ENCODE peak calls at places on chromosomes 5 and 9, in six cellular contexts. One of them, this sample, is unnamed.

GRCh38 chr9:630817-631216 is 210.7 kb upstream of the DMRT1 start:
- DNase-seq in neuronal stem cell: no peak
- DNase-seq in IMR-90: peak
- DNase-seq in mesenchymal stem cell: no peak
- DNase-seq in H9: no peak
- DNase-seq in H1: no peak
- DNase-seq in this sample: no peak

GRCh38 chr9:118829334-118829733 is 539.9 kb downstream of the BRINP1 start:
- DNase-seq in neuronal stem cell: peak
- DNase-seq in IMR-90: no peak
- DNase-seq in mesenchymal stem cell: peak
- DNase-seq in H9: no peak
- DNase-seq in H1: no peak
- DNase-seq in this sample: peak

GRCh38 chr9:91907387-91908292 is 42.4 kb downstream of the ROR2 start:
- DNase-seq in neuronal stem cell: no peak
- DNase-seq in IMR-90: peak
- DNase-seq in mesenchymal stem cell: no peak
- DNase-seq in H9: no peak
- DNase-seq in H1: no peak
- DNase-seq in this sample: peak

GRCh38 chr9:11064853-11065252 is 452.1 kb upstream of the PTPRD start:
- DNase-seq in neuronal stem cell: no peak
- DNase-seq in IMR-90: no peak
- DNase-seq in mesenchymal stem cell: no peak
- DNase-seq in H9: no peak
- DNase-seq in H1: no peak
- DNase-seq in this sample: no peak

GRCh38 chr9:136160939-136161610 is 42.4 kb upstream of the TMEM250 start:
- DNase-seq in neuronal stem cell: no peak
- DNase-seq in IMR-90: no peak
- DNase-seq in mesenchymal stem cell: no peak
- DNase-seq in H9: no peak
- DNase-seq in H1: peak
- DNase-seq in this sample: no peak

GRCh38 chr9:131707050-131707449 is 32.8 kb downstream of the RAPGEF1 start:
- DNase-seq in neuronal stem cell: no peak
- DNase-seq in IMR-90: no peak
- DNase-seq in mesenchymal stem cell: no peak
- DNase-seq in H9: no peak
- DNase-seq in H1: no peak
- DNase-seq in this sample: no peak

GRCh38 chr5:39202594-39203290 is 16.6 kb downstream of the FYB1 start:
- DNase-seq in neuronal stem cell: no peak
- DNase-seq in IMR-90: no peak
- DNase-seq in mesenchymal stem cell: no peak
- DNase-seq in H9: no peak
- DNase-seq in H1: no peak
- DNase-seq in this sample: no peak

GRCh38 chr5:134905246-134905996 is 490 bp downstream of the PCBD2 start:
- DNase-seq in neuronal stem cell: peak
- DNase-seq in IMR-90: peak
- DNase-seq in mesenchymal stem cell: peak
- DNase-seq in H9: no peak
- DNase-seq in H1: no peak
- DNase-seq in this sample: peak

GRCh38 chr5:87020099-87020934 is 247.4 kb upstream of the RASA1 start:
- DNase-seq in neuronal stem cell: peak
- DNase-seq in IMR-90: peak
- DNase-seq in mesenchymal stem cell: peak
- DNase-seq in H9: peak
- DNase-seq in H1: no peak
- DNase-seq in this sample: peak

GRCh38 chr5:151721087-151721646 is 34.5 kb upstream of the SPARC start:
- DNase-seq in neuronal stem cell: no peak
- DNase-seq in IMR-90: peak
- DNase-seq in mesenchymal stem cell: peak
- DNase-seq in H9: no peak
- DNase-seq in H1: no peak
- DNase-seq in this sample: peak

GRCh38 chr5:38607396-38607795 is 51.0 kb upstream of the LIFR start:
- DNase-seq in neuronal stem cell: no peak
- DNase-seq in IMR-90: peak
- DNase-seq in mesenchymal stem cell: peak
- DNase-seq in H9: no peak
- DNase-seq in H1: no peak
- DNase-seq in this sample: no peak

GRCh38 chr9:69028754-69029153 is 6.8 kb upstream of the FXN start:
- DNase-seq in neuronal stem cell: no peak
- DNase-seq in IMR-90: no peak
- DNase-seq in mesenchymal stem cell: no peak
- DNase-seq in H9: no peak
- DNase-seq in H1: no peak
- DNase-seq in this sample: no peak

GRCh38 chr5:115098041-115098702 is 71.5 kb downstream of the TRIM36 start:
- DNase-seq in neuronal stem cell: peak
- DNase-seq in IMR-90: peak
- DNase-seq in mesenchymal stem cell: peak
- DNase-seq in H9: no peak
- DNase-seq in H1: no peak
- DNase-seq in this sample: peak

GRCh38 chr9:113463418-113464285 is at the start of gene RGS3:
- DNase-seq in neuronal stem cell: peak
- DNase-seq in IMR-90: no peak
- DNase-seq in mesenchymal stem cell: no peak
- DNase-seq in H9: peak
- DNase-seq in H1: peak
- DNase-seq in this sample: peak

GRCh38 chr5:135391123-135391868 is 7.7 kb downstream of the MACROH2A1 start:
- DNase-seq in neuronal stem cell: no peak
- DNase-seq in IMR-90: peak
- DNase-seq in mesenchymal stem cell: peak
- DNase-seq in H9: no peak
- DNase-seq in H1: no peak
- DNase-seq in this sample: no peak

GRCh38 chr9:98280574-98280973 is 25.1 kb upstream of the TBC1D2 start:
- DNase-seq in neuronal stem cell: no peak
- DNase-seq in IMR-90: no peak
- DNase-seq in mesenchymal stem cell: no peak
- DNase-seq in H9: no peak
- DNase-seq in H1: no peak
- DNase-seq in this sample: peak

GRCh38 chr5:81909677-81910076 is 62.1 kb upstream of the ATG10 start:
- DNase-seq in neuronal stem cell: no peak
- DNase-seq in IMR-90: no peak
- DNase-seq in mesenchymal stem cell: no peak
- DNase-seq in H9: no peak
- DNase-seq in H1: no peak
- DNase-seq in this sample: no peak

GRCh38 chr9:131925677-131926076 is 154.0 kb downstream of the MED27 start:
- DNase-seq in neuronal stem cell: no peak
- DNase-seq in IMR-90: no peak
- DNase-seq in mesenchymal stem cell: no peak
- DNase-seq in H9: no peak
- DNase-seq in H1: no peak
- DNase-seq in this sample: no peak

GRCh38 chr9:106771618-106772017 is 91.3 kb upstream of the ZNF462 start:
- DNase-seq in neuronal stem cell: no peak
- DNase-seq in IMR-90: no peak
- DNase-seq in mesenchymal stem cell: no peak
- DNase-seq in H9: no peak
- DNase-seq in H1: no peak
- DNase-seq in this sample: peak

GRCh38 chr9:2874001-2874750 is 30.3 kb upstream of the PUM3 start:
- DNase-seq in neuronal stem cell: no peak
- DNase-seq in IMR-90: peak
- DNase-seq in mesenchymal stem cell: peak
- DNase-seq in H9: no peak
- DNase-seq in H1: no peak
- DNase-seq in this sample: no peak

GRCh38 chr5:56610093-56610698 is 205.2 kb upstream of the MAP3K1 start:
- DNase-seq in neuronal stem cell: no peak
- DNase-seq in IMR-90: no peak
- DNase-seq in mesenchymal stem cell: no peak
- DNase-seq in H9: no peak
- DNase-seq in H1: no peak
- DNase-seq in this sample: peak

GRCh38 chr9:2634158-2634557 is 12.6 kb downstream of the VLDLR start:
- DNase-seq in neuronal stem cell: no peak
- DNase-seq in IMR-90: no peak
- DNase-seq in mesenchymal stem cell: no peak
- DNase-seq in H9: no peak
- DNase-seq in H1: no peak
- DNase-seq in this sample: no peak

GRCh38 chr9:28810375-28811075 is 1237.2 kb upstream of the C9orf72 start:
- DNase-seq in neuronal stem cell: no peak
- DNase-seq in IMR-90: no peak
- DNase-seq in mesenchymal stem cell: peak
- DNase-seq in H9: no peak
- DNase-seq in H1: no peak
- DNase-seq in this sample: peak

GRCh38 chr5:155332618-155333017 is 319.1 kb downstream of the KIF4B start:
- DNase-seq in neuronal stem cell: no peak
- DNase-seq in IMR-90: no peak
- DNase-seq in mesenchymal stem cell: no peak
- DNase-seq in H9: no peak
- DNase-seq in H1: no peak
- DNase-seq in this sample: no peak

GRCh38 chr9:124349267-124349666 is 66.0 kb downstream of the PSMB7 start:
- DNase-seq in neuronal stem cell: no peak
- DNase-seq in IMR-90: no peak
- DNase-seq in mesenchymal stem cell: no peak
- DNase-seq in H9: no peak
- DNase-seq in H1: no peak
- DNase-seq in this sample: no peak

GRCh38 chr5:82405166-82405565 is 127.0 kb upstream of the RPS23 start:
- DNase-seq in neuronal stem cell: no peak
- DNase-seq in IMR-90: peak
- DNase-seq in mesenchymal stem cell: peak
- DNase-seq in H9: no peak
- DNase-seq in H1: no peak
- DNase-seq in this sample: no peak

GRCh38 chr5:9455826-9456434 is 89.9 kb downstream of the SEMA5A start:
- DNase-seq in neuronal stem cell: peak
- DNase-seq in IMR-90: no peak
- DNase-seq in mesenchymal stem cell: no peak
- DNase-seq in H9: no peak
- DNase-seq in H1: no peak
- DNase-seq in this sample: peak

GRCh38 chr9:120265791-120266190 is 314.2 kb downstream of the CDK5RAP2 start:
- DNase-seq in neuronal stem cell: no peak
- DNase-seq in IMR-90: no peak
- DNase-seq in mesenchymal stem cell: no peak
- DNase-seq in H9: no peak
- DNase-seq in H1: no peak
- DNase-seq in this sample: no peak

GRCh38 chr5:122253794-122254193 is 58.2 kb upstream of the SNCAIP start:
- DNase-seq in neuronal stem cell: no peak
- DNase-seq in IMR-90: no peak
- DNase-seq in mesenchymal stem cell: no peak
- DNase-seq in H9: no peak
- DNase-seq in H1: no peak
- DNase-seq in this sample: no peak

GRCh38 chr5:170192829-170193228 is 40.0 kb upstream of the C5orf58 start:
- DNase-seq in neuronal stem cell: no peak
- DNase-seq in IMR-90: no peak
- DNase-seq in mesenchymal stem cell: no peak
- DNase-seq in H9: no peak
- DNase-seq in H1: no peak
- DNase-seq in this sample: no peak
- H2BK15ac ChIP-seq in neuronal stem cell: peak
- H2BK15ac ChIP-seq in IMR-90: no peak
- H2BK15ac ChIP-seq in mesenchymal stem cell: no peak
- H2BK15ac ChIP-seq in H9: no peak
- H2BK15ac ChIP-seq in H1: no peak
- H2BK15ac ChIP-seq in this sample: no peak

DNA sequence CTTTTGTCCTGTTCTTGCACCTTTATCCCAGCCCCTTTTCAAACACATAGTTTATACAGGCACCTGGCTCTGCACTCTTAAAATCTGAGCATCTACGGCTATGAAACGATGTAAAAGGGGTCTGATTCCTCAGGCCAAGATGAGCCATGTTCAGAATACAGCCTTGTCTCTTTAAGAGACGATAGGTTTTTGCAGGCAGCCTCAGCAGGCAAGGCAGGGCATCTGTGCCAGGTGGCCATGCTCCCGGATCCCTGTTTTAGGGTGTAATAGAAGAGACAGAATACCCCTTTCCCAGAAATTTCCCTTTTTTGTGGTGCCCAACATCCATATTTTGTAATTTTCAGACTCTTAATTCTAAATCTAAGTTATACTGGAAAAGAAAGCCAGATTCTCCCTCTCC is 89.2 kb upstream of the NFIB start:
- DNase-seq in neuronal stem cell: no peak
- DNase-seq in IMR-90: no peak
- DNase-seq in mesenchymal stem cell: no peak
- DNase-seq in H9: no peak
- DNase-seq in H1: no peak
- DNase-seq in this sample: no peak
- H2BK15ac ChIP-seq in neuronal stem cell: no peak
- H2BK15ac ChIP-seq in IMR-90: no peak
- H2BK15ac ChIP-seq in mesenchymal stem cell: no peak
- H2BK15ac ChIP-seq in H9: no peak
- H2BK15ac ChIP-seq in H1: no peak
- H2BK15ac ChIP-seq in this sample: no peak

GRCh38 chr5:1818784-1819183 is 17.6 kb downstream of the NDUFS6 start:
- DNase-seq in neuronal stem cell: no peak
- DNase-seq in IMR-90: no peak
- DNase-seq in mesenchymal stem cell: no peak
- DNase-seq in H9: no peak
- DNase-seq in H1: no peak
- DNase-seq in this sample: no peak
- H2BK15ac ChIP-seq in neuronal stem cell: no peak
- H2BK15ac ChIP-seq in IMR-90: no peak
- H2BK15ac ChIP-seq in mesenchymal stem cell: no peak
- H2BK15ac ChIP-seq in H9: no peak
- H2BK15ac ChIP-seq in H1: no peak
- H2BK15ac ChIP-seq in this sample: no peak

DNA sequence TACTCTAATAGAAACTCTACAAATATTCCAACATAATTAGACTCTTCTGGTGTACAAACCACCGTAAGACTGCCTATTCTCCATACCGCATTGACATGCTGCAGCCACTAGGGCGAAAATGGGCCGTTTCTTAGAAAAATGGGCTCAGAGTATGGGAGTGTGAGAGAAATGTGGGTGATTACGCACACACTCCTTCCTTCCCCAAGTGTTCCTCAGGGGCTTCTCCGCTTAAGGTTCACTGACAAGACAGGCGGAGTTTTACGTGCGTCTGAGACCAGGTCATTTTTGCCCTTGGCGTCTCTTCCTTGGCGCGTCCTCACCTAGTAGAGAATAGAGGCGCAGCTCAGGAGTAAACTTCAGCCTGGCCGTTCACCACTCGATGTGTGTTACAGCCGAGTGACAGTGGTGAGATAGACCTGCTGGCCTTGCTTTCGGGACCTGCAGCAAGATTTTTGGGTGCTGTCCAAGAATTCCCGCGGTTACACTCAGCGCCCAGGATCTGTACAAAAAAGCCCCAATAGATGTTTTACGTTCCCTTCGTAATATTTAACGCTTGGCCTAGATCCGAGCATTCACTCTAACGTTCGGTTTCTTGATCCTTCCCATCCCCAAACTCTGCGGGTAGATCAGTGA is 1.8 kb upstream of the NTRK2 start:
- DNase-seq in neuronal stem cell: peak
- DNase-seq in IMR-90: peak
- DNase-seq in mesenchymal stem cell: peak
- DNase-seq in H9: peak
- DNase-seq in H1: peak
- DNase-seq in this sample: peak
- H2BK15ac ChIP-seq in neuronal stem cell: no peak
- H2BK15ac ChIP-seq in IMR-90: no peak
- H2BK15ac ChIP-seq in mesenchymal stem cell: no peak
- H2BK15ac ChIP-seq in H9: no peak
- H2BK15ac ChIP-seq in H1: no peak
- H2BK15ac ChIP-seq in this sample: no peak